ENCODE peak calls at places on chromosome 1, in ten cellular contexts. T is amniotic stem cell; D is AML-193; S is activated CD8-positive, alpha-beta T cell treated with anti-CD3 and anti-CD28 coated beads, Interleukin-2, amount 10 ng/mL, durations not matched to agents 7 days and 5 days; W is hepatic stellate cell; X is NT2/D1; U is pancreas; G is right cardiac atrium; Q is H9; L is psoas muscle. I is an unnamed sample.

GRCh38 chr1:21320410-21321107 is 30.3 kb upstream of the ECE1 start:
- DNase-seq in S (no peak), W (no peak), G (peak), X (no peak), U (no peak), D (no peak), Q (no peak), L (no peak), T (no peak), I (no peak)

GRCh38 chr1:15244813-15245212 is 2.2 kb upstream of the FHAD1 start:
- DNase-seq in G (no peak), D (no peak), L (no peak), Q (no peak), W (no peak), X (no peak), S (no peak), T (no peak), U (no peak), I (no peak)

GRCh38 chr1:235601087-235601486 is 48.5 kb downstream of the GNG4 start:
- DNase-seq in T (no peak), L (no peak), W (no peak), U (no peak), G (no peak), Q (peak), S (peak), X (no peak), D (peak), I (peak)

GRCh38 chr1:162536511-162536910 is 25.0 kb upstream of the UAP1 start:
- DNase-seq in W (no peak), U (no peak), D (no peak), G (no peak), T (no peak), S (no peak), L (no peak), Q (no peak), X (no peak), I (no peak)

GRCh38 chr1:196078691-196079090 is 529.5 kb downstream of the KCNT2 start:
- DNase-seq in G (no peak), W (no peak), D (no peak), Q (no peak), S (no peak), U (no peak), T (no peak), L (no peak), X (no peak), I (no peak)

GRCh38 chr1:12567288-12567819 is 50.7 kb downstream of the DHRS3 start:
- DNase-seq in G (no peak), T (no peak), S (no peak), U (peak), L (peak), X (no peak), W (no peak), D (no peak), Q (no peak), I (no peak)

GRCh38 chr1:1013922-1014617 is 773 bp downstream of the ISG15 start:
- DNase-seq in D (no peak), T (no peak), U (peak), L (peak), Q (peak), G (no peak), W (no peak), X (no peak), S (peak), I (no peak)

GRCh38 chr1:153882296-153882912 is 40.4 kb downstream of the GATAD2B start:
- DNase-seq in U (no peak), S (no peak), T (no peak), Q (no peak), L (no peak), X (no peak), D (no peak), G (no peak), W (no peak), I (no peak)

GRCh38 chr1:15172405-15173259 is 19.1 kb downstream of the TMEM51 start:
- DNase-seq in X (no peak), U (no peak), W (no peak), D (no peak), G (peak), S (no peak), L (no peak), Q (no peak), T (no peak), I (no peak)

GRCh38 chr1:229844675-229845074 is 218.6 kb downstream of the URB2 start:
- DNase-seq in W (no peak), G (no peak), Q (no peak), T (no peak), X (no peak), D (no peak), U (no peak), L (peak), S (no peak), I (peak)

GRCh38 chr1:58249729-58250586 is 296.6 kb downstream of the OMA1 start:
- DNase-seq in G (peak), W (peak), L (peak), D (peak), U (no peak), Q (peak), T (no peak), X (peak), S (peak), I (no peak)